ENCODE peak calls at places on chromosomes 1 and 21, in ten cellular contexts. One of them, this sample, is unnamed.

GRCh38 chr1:94971491-94971924 is 44.6 kb upstream of the CNN3 start:
- DNase-seq in activated CD8-positive, alpha-beta memory T cell treated with anti-CD3 and anti-CD28 coated beads, Interleukin-2, amount 50 U/mL, for 48 hours: no peak
- DNase-seq in activated T-helper 2 cell treated with anti-CD3 and anti-CD28 coated beads, Interferon-gamma antibody, Interleukin-2, Interleukin-4, amounts not matched to agents 10 μg/mL and 5 μg/mL and 100 μg/mL, durations not matched to agents 14 hours and 24 hours and 36 hours: no peak
- DNase-seq in stimulated activated CD4-positive, alpha-beta T cell treated with anti-CD3 and anti-CD28 coated beads, Interleukin-1b, Interleukin-23, amount 100 ng/mL, for 24 hours: no peak
- DNase-seq in fibroblast of lung: peak; percentile 77
- DNase-seq in adrenal gland: no peak
- DNase-seq in iris pigment epithelial cell: peak; percentile 88
- DNase-seq in endothelial cell: no peak
- DNase-seq in M059J: peak; percentile 90
- DNase-seq in HS-5: peak; percentile 80
- DNase-seq in this sample: no peak

GRCh38 chr1:25695991-25696330 is 79.4 kb downstream of the MAN1C1 start:
- DNase-seq in endothelial cell: no peak
- DNase-seq in activated CD8-positive, alpha-beta memory T cell treated with anti-CD3 and anti-CD28 coated beads, Interleukin-2, amount 50 U/mL, for 48 hours: no peak
- DNase-seq in M059J: peak; percentile 96
- DNase-seq in stimulated activated CD4-positive, alpha-beta T cell treated with anti-CD3 and anti-CD28 coated beads, Interleukin-1b, Interleukin-23, amount 100 ng/mL, for 24 hours: no peak
- DNase-seq in adrenal gland: peak; percentile 82
- DNase-seq in activated T-helper 2 cell treated with anti-CD3 and anti-CD28 coated beads, Interferon-gamma antibody, Interleukin-2, Interleukin-4, amounts not matched to agents 10 μg/mL and 5 μg/mL and 100 μg/mL, durations not matched to agents 14 hours and 24 hours and 36 hours: no peak
- DNase-seq in fibroblast of lung: peak; percentile 99
- DNase-seq in HS-5: peak; percentile 84
- DNase-seq in iris pigment epithelial cell: peak; percentile 96
- DNase-seq in this sample: no peak

GRCh38 chr1:61486783-61487505 is 238.0 kb downstream of the TM2D1 start:
- DNase-seq in fibroblast of lung: no peak
- DNase-seq in HS-5: no peak
- DNase-seq in iris pigment epithelial cell: no peak
- DNase-seq in activated CD8-positive, alpha-beta memory T cell treated with anti-CD3 and anti-CD28 coated beads, Interleukin-2, amount 50 U/mL, for 48 hours: no peak
- DNase-seq in stimulated activated CD4-positive, alpha-beta T cell treated with anti-CD3 and anti-CD28 coated beads, Interleukin-1b, Interleukin-23, amount 100 ng/mL, for 24 hours: no peak
- DNase-seq in M059J: peak; percentile 81
- DNase-seq in endothelial cell: no peak
- DNase-seq in activated T-helper 2 cell treated with anti-CD3 and anti-CD28 coated beads, Interferon-gamma antibody, Interleukin-2, Interleukin-4, amounts not matched to agents 10 μg/mL and 5 μg/mL and 100 μg/mL, durations not matched to agents 14 hours and 24 hours and 36 hours: no peak
- DNase-seq in adrenal gland: no peak
- DNase-seq in this sample: no peak

GRCh38 chr1:185400057-185400456 is 83.0 kb upstream of the IVNS1ABP start:
- DNase-seq in activated CD8-positive, alpha-beta memory T cell treated with anti-CD3 and anti-CD28 coated beads, Interleukin-2, amount 50 U/mL, for 48 hours: no peak
- DNase-seq in adrenal gland: no peak
- DNase-seq in M059J: peak; percentile 83
- DNase-seq in stimulated activated CD4-positive, alpha-beta T cell treated with anti-CD3 and anti-CD28 coated beads, Interleukin-1b, Interleukin-23, amount 100 ng/mL, for 24 hours: no peak
- DNase-seq in endothelial cell: no peak
- DNase-seq in activated T-helper 2 cell treated with anti-CD3 and anti-CD28 coated beads, Interferon-gamma antibody, Interleukin-2, Interleukin-4, amounts not matched to agents 10 μg/mL and 5 μg/mL and 100 μg/mL, durations not matched to agents 14 hours and 24 hours and 36 hours: no peak
- DNase-seq in iris pigment epithelial cell: peak; percentile 82
- DNase-seq in HS-5: peak; percentile 45
- DNase-seq in fibroblast of lung: peak; percentile 87
- DNase-seq in this sample: no peak

GRCh38 chr1:19676438-19676922 is 11.8 kb downstream of the HTR6 start:
- DNase-seq in activated CD8-positive, alpha-beta memory T cell treated with anti-CD3 and anti-CD28 coated beads, Interleukin-2, amount 50 U/mL, for 48 hours: no peak
- DNase-seq in M059J: peak; percentile 69
- DNase-seq in HS-5: no peak
- DNase-seq in activated T-helper 2 cell treated with anti-CD3 and anti-CD28 coated beads, Interferon-gamma antibody, Interleukin-2, Interleukin-4, amounts not matched to agents 10 μg/mL and 5 μg/mL and 100 μg/mL, durations not matched to agents 14 hours and 24 hours and 36 hours: no peak
- DNase-seq in adrenal gland: peak; percentile 52
- DNase-seq in fibroblast of lung: peak; percentile 64
- DNase-seq in endothelial cell: peak; percentile 64
- DNase-seq in stimulated activated CD4-positive, alpha-beta T cell treated with anti-CD3 and anti-CD28 coated beads, Interleukin-1b, Interleukin-23, amount 100 ng/mL, for 24 hours: no peak
- DNase-seq in iris pigment epithelial cell: peak; percentile 54
- DNase-seq in this sample: peak; percentile 49

GRCh38 chr21:36456714-36457399 is 23.1 kb downstream of the CLDN14 start:
- DNase-seq in stimulated activated CD4-positive, alpha-beta T cell treated with anti-CD3 and anti-CD28 coated beads, Interleukin-1b, Interleukin-23, amount 100 ng/mL, for 24 hours: no peak
- DNase-seq in activated CD8-positive, alpha-beta memory T cell treated with anti-CD3 and anti-CD28 coated beads, Interleukin-2, amount 50 U/mL, for 48 hours: no peak
- DNase-seq in adrenal gland: no peak
- DNase-seq in M059J: no peak
- DNase-seq in fibroblast of lung: peak; percentile 20
- DNase-seq in endothelial cell: peak; percentile 43
- DNase-seq in HS-5: no peak
- DNase-seq in iris pigment epithelial cell: peak; percentile 50
- DNase-seq in activated T-helper 2 cell treated with anti-CD3 and anti-CD28 coated beads, Interferon-gamma antibody, Interleukin-2, Interleukin-4, amounts not matched to agents 10 μg/mL and 5 μg/mL and 100 μg/mL, durations not matched to agents 14 hours and 24 hours and 36 hours: no peak
- DNase-seq in this sample: no peak

GRCh38 chr21:44940116-44940631 is 345 bp downstream of the SLX9 start:
- DNase-seq in adrenal gland: peak; percentile 20
- DNase-seq in fibroblast of lung: no peak
- DNase-seq in endothelial cell: no peak
- DNase-seq in iris pigment epithelial cell: no peak
- DNase-seq in activated T-helper 2 cell treated with anti-CD3 and anti-CD28 coated beads, Interferon-gamma antibody, Interleukin-2, Interleukin-4, amounts not matched to agents 10 μg/mL and 5 μg/mL and 100 μg/mL, durations not matched to agents 14 hours and 24 hours and 36 hours: no peak
- DNase-seq in activated CD8-positive, alpha-beta memory T cell treated with anti-CD3 and anti-CD28 coated beads, Interleukin-2, amount 50 U/mL, for 48 hours: peak; percentile 67
- DNase-seq in stimulated activated CD4-positive, alpha-beta T cell treated with anti-CD3 and anti-CD28 coated beads, Interleukin-1b, Interleukin-23, amount 100 ng/mL, for 24 hours: no peak
- DNase-seq in HS-5: no peak
- DNase-seq in M059J: peak; percentile 26
- DNase-seq in this sample: no peak

GRCh38 chr1:247442164-247442563 is 15.7 kb downstream of the OR2B11 start:
- DNase-seq in activated CD8-positive, alpha-beta memory T cell treated with anti-CD3 and anti-CD28 coated beads, Interleukin-2, amount 50 U/mL, for 48 hours: no peak
- DNase-seq in activated T-helper 2 cell treated with anti-CD3 and anti-CD28 coated beads, Interferon-gamma antibody, Interleukin-2, Interleukin-4, amounts not matched to agents 10 μg/mL and 5 μg/mL and 100 μg/mL, durations not matched to agents 14 hours and 24 hours and 36 hours: no peak
- DNase-seq in endothelial cell: no peak
- DNase-seq in adrenal gland: no peak
- DNase-seq in stimulated activated CD4-positive, alpha-beta T cell treated with anti-CD3 and anti-CD28 coated beads, Interleukin-1b, Interleukin-23, amount 100 ng/mL, for 24 hours: no peak
- DNase-seq in fibroblast of lung: no peak
- DNase-seq in M059J: no peak
- DNase-seq in HS-5: no peak
- DNase-seq in iris pigment epithelial cell: no peak
- DNase-seq in this sample: no peak

GRCh38 chr21:33403128-33403785 is at the start of gene IFNGR2:
- DNase-seq in endothelial cell: peak; percentile 36
- DNase-seq in M059J: no peak
- DNase-seq in stimulated activated CD4-positive, alpha-beta T cell treated with anti-CD3 and anti-CD28 coated beads, Interleukin-1b, Interleukin-23, amount 100 ng/mL, for 24 hours: peak; percentile 20
- DNase-seq in iris pigment epithelial cell: peak; percentile 40
- DNase-seq in HS-5: no peak
- DNase-seq in adrenal gland: no peak
- DNase-seq in fibroblast of lung: no peak
- DNase-seq in activated T-helper 2 cell treated with anti-CD3 and anti-CD28 coated beads, Interferon-gamma antibody, Interleukin-2, Interleukin-4, amounts not matched to agents 10 μg/mL and 5 μg/mL and 100 μg/mL, durations not matched to agents 14 hours and 24 hours and 36 hours: no peak
- DNase-seq in activated CD8-positive, alpha-beta memory T cell treated with anti-CD3 and anti-CD28 coated beads, Interleukin-2, amount 50 U/mL, for 48 hours: peak; percentile 65
- DNase-seq in this sample: peak; percentile 32

GRCh38 chr1:243715285-243715684 is 134.8 kb downstream of the AKT3 start:
- DNase-seq in HS-5: no peak
- DNase-seq in iris pigment epithelial cell: peak; percentile 66
- DNase-seq in endothelial cell: no peak
- DNase-seq in M059J: no peak
- DNase-seq in fibroblast of lung: no peak
- DNase-seq in adrenal gland: no peak
- DNase-seq in activated CD8-positive, alpha-beta memory T cell treated with anti-CD3 and anti-CD28 coated beads, Interleukin-2, amount 50 U/mL, for 48 hours: no peak
- DNase-seq in stimulated activated CD4-positive, alpha-beta T cell treated with anti-CD3 and anti-CD28 coated beads, Interleukin-1b, Interleukin-23, amount 100 ng/mL, for 24 hours: no peak
- DNase-seq in activated T-helper 2 cell treated with anti-CD3 and anti-CD28 coated beads, Interferon-gamma antibody, Interleukin-2, Interleukin-4, amounts not matched to agents 10 μg/mL and 5 μg/mL and 100 μg/mL, durations not matched to agents 14 hours and 24 hours and 36 hours: no peak
- DNase-seq in this sample: no peak

GRCh38 chr1:181079382-181079781 is 9.1 kb upstream of the IER5 start:
- DNase-seq in stimulated activated CD4-positive, alpha-beta T cell treated with anti-CD3 and anti-CD28 coated beads, Interleukin-1b, Interleukin-23, amount 100 ng/mL, for 24 hours: no peak
- DNase-seq in iris pigment epithelial cell: no peak
- DNase-seq in activated T-helper 2 cell treated with anti-CD3 and anti-CD28 coated beads, Interferon-gamma antibody, Interleukin-2, Interleukin-4, amounts not matched to agents 10 μg/mL and 5 μg/mL and 100 μg/mL, durations not matched to agents 14 hours and 24 hours and 36 hours: no peak
- DNase-seq in HS-5: no peak
- DNase-seq in activated CD8-positive, alpha-beta memory T cell treated with anti-CD3 and anti-CD28 coated beads, Interleukin-2, amount 50 U/mL, for 48 hours: no peak
- DNase-seq in M059J: peak; percentile 52
- DNase-seq in adrenal gland: no peak
- DNase-seq in endothelial cell: no peak
- DNase-seq in fibroblast of lung: no peak
- DNase-seq in this sample: no peak

GRCh38 chr1:178344513-178345077 is 152.2 kb downstream of the CLEC20A start:
- DNase-seq in adrenal gland: no peak
- DNase-seq in activated T-helper 2 cell treated with anti-CD3 and anti-CD28 coated beads, Interferon-gamma antibody, Interleukin-2, Interleukin-4, amounts not matched to agents 10 μg/mL and 5 μg/mL and 100 μg/mL, durations not matched to agents 14 hours and 24 hours and 36 hours: no peak
- DNase-seq in fibroblast of lung: peak; percentile 93
- DNase-seq in stimulated activated CD4-positive, alpha-beta T cell treated with anti-CD3 and anti-CD28 coated beads, Interleukin-1b, Interleukin-23, amount 100 ng/mL, for 24 hours: no peak
- DNase-seq in endothelial cell: no peak
- DNase-seq in HS-5: peak; percentile 91
- DNase-seq in activated CD8-positive, alpha-beta memory T cell treated with anti-CD3 and anti-CD28 coated beads, Interleukin-2, amount 50 U/mL, for 48 hours: no peak
- DNase-seq in M059J: peak; percentile 87
- DNase-seq in iris pigment epithelial cell: peak; percentile 93
- DNase-seq in this sample: no peak

GRCh38 chr1:156663178-156663577 is 14.0 kb downstream of the NES start:
- DNase-seq in stimulated activated CD4-positive, alpha-beta T cell treated with anti-CD3 and anti-CD28 coated beads, Interleukin-1b, Interleukin-23, amount 100 ng/mL, for 24 hours: no peak
- DNase-seq in endothelial cell: no peak
- DNase-seq in M059J: peak; percentile 45
- DNase-seq in HS-5: no peak
- DNase-seq in activated T-helper 2 cell treated with anti-CD3 and anti-CD28 coated beads, Interferon-gamma antibody, Interleukin-2, Interleukin-4, amounts not matched to agents 10 μg/mL and 5 μg/mL and 100 μg/mL, durations not matched to agents 14 hours and 24 hours and 36 hours: no peak
- DNase-seq in iris pigment epithelial cell: peak; percentile 36
- DNase-seq in activated CD8-positive, alpha-beta memory T cell treated with anti-CD3 and anti-CD28 coated beads, Interleukin-2, amount 50 U/mL, for 48 hours: no peak
- DNase-seq in adrenal gland: no peak
- DNase-seq in fibroblast of lung: peak; percentile 76
- DNase-seq in this sample: no peak

GRCh38 chr1:109240158-109241152 is 8.9 kb upstream of the CELSR2 start:
- DNase-seq in stimulated activated CD4-positive, alpha-beta T cell treated with anti-CD3 and anti-CD28 coated beads, Interleukin-1b, Interleukin-23, amount 100 ng/mL, for 24 hours: no peak
- DNase-seq in activated T-helper 2 cell treated with anti-CD3 and anti-CD28 coated beads, Interferon-gamma antibody, Interleukin-2, Interleukin-4, amounts not matched to agents 10 μg/mL and 5 μg/mL and 100 μg/mL, durations not matched to agents 14 hours and 24 hours and 36 hours: no peak
- DNase-seq in activated CD8-positive, alpha-beta memory T cell treated with anti-CD3 and anti-CD28 coated beads, Interleukin-2, amount 50 U/mL, for 48 hours: no peak
- DNase-seq in adrenal gland: peak; percentile 66
- DNase-seq in iris pigment epithelial cell: peak; percentile 76
- DNase-seq in fibroblast of lung: peak; percentile 70
- DNase-seq in M059J: peak; percentile 80
- DNase-seq in endothelial cell: no peak
- DNase-seq in HS-5: no peak
- DNase-seq in this sample: no peak

GRCh38 chr21:35649186-35649585 is 411.1 kb downstream of the SETD4 start:
- DNase-seq in M059J: peak; percentile 83
- DNase-seq in activated T-helper 2 cell treated with anti-CD3 and anti-CD28 coated beads, Interferon-gamma antibody, Interleukin-2, Interleukin-4, amounts not matched to agents 10 μg/mL and 5 μg/mL and 100 μg/mL, durations not matched to agents 14 hours and 24 hours and 36 hours: no peak
- DNase-seq in HS-5: no peak
- DNase-seq in iris pigment epithelial cell: peak; percentile 36
- DNase-seq in activated CD8-positive, alpha-beta memory T cell treated with anti-CD3 and anti-CD28 coated beads, Interleukin-2, amount 50 U/mL, for 48 hours: no peak
- DNase-seq in endothelial cell: no peak
- DNase-seq in fibroblast of lung: peak; percentile 57
- DNase-seq in adrenal gland: no peak
- DNase-seq in stimulated activated CD4-positive, alpha-beta T cell treated with anti-CD3 and anti-CD28 coated beads, Interleukin-1b, Interleukin-23, amount 100 ng/mL, for 24 hours: no peak
- DNase-seq in this sample: no peak

GRCh38 chr1:8472668-8473067 is 154.8 kb downstream of the SLC45A1 start:
- DNase-seq in fibroblast of lung: no peak
- DNase-seq in endothelial cell: no peak
- DNase-seq in M059J: no peak
- DNase-seq in activated T-helper 2 cell treated with anti-CD3 and anti-CD28 coated beads, Interferon-gamma antibody, Interleukin-2, Interleukin-4, amounts not matched to agents 10 μg/mL and 5 μg/mL and 100 μg/mL, durations not matched to agents 14 hours and 24 hours and 36 hours: peak; percentile 32
- DNase-seq in stimulated activated CD4-positive, alpha-beta T cell treated with anti-CD3 and anti-CD28 coated beads, Interleukin-1b, Interleukin-23, amount 100 ng/mL, for 24 hours: no peak
- DNase-seq in adrenal gland: no peak
- DNase-seq in iris pigment epithelial cell: no peak
- DNase-seq in activated CD8-positive, alpha-beta memory T cell treated with anti-CD3 and anti-CD28 coated beads, Interleukin-2, amount 50 U/mL, for 48 hours: no peak
- DNase-seq in HS-5: no peak
- DNase-seq in this sample: peak; percentile 84

GRCh38 chr1:10932088-10932487 is 80.4 kb upstream of the TARDBP start:
- DNase-seq in activated T-helper 2 cell treated with anti-CD3 and anti-CD28 coated beads, Interferon-gamma antibody, Interleukin-2, Interleukin-4, amounts not matched to agents 10 μg/mL and 5 μg/mL and 100 μg/mL, durations not matched to agents 14 hours and 24 hours and 36 hours: peak; percentile 31
- DNase-seq in adrenal gland: no peak
- DNase-seq in M059J: no peak
- DNase-seq in stimulated activated CD4-positive, alpha-beta T cell treated with anti-CD3 and anti-CD28 coated beads, Interleukin-1b, Interleukin-23, amount 100 ng/mL, for 24 hours: no peak
- DNase-seq in endothelial cell: no peak
- DNase-seq in activated CD8-positive, alpha-beta memory T cell treated with anti-CD3 and anti-CD28 coated beads, Interleukin-2, amount 50 U/mL, for 48 hours: no peak
- DNase-seq in iris pigment epithelial cell: no peak
- DNase-seq in fibroblast of lung: no peak
- DNase-seq in HS-5: no peak
- DNase-seq in this sample: peak; percentile 81

GRCh38 chr1:56910441-56910985 is 55.3 kb downstream of the C8B start:
- DNase-seq in M059J: peak; percentile 38
- DNase-seq in stimulated activated CD4-positive, alpha-beta T cell treated with anti-CD3 and anti-CD28 coated beads, Interleukin-1b, Interleukin-23, amount 100 ng/mL, for 24 hours: no peak
- DNase-seq in activated T-helper 2 cell treated with anti-CD3 and anti-CD28 coated beads, Interferon-gamma antibody, Interleukin-2, Interleukin-4, amounts not matched to agents 10 μg/mL and 5 μg/mL and 100 μg/mL, durations not matched to agents 14 hours and 24 hours and 36 hours: no peak
- DNase-seq in endothelial cell: no peak
- DNase-seq in HS-5: no peak
- DNase-seq in iris pigment epithelial cell: no peak
- DNase-seq in adrenal gland: no peak
- DNase-seq in activated CD8-positive, alpha-beta memory T cell treated with anti-CD3 and anti-CD28 coated beads, Interleukin-2, amount 50 U/mL, for 48 hours: no peak
- DNase-seq in fibroblast of lung: no peak
- DNase-seq in this sample: no peak

GRCh38 chr21:15034126-15034848 is 30.5 kb downstream of the NRIP1 start:
- DNase-seq in activated T-helper 2 cell treated with anti-CD3 and anti-CD28 coated beads, Interferon-gamma antibody, Interleukin-2, Interleukin-4, amounts not matched to agents 10 μg/mL and 5 μg/mL and 100 μg/mL, durations not matched to agents 14 hours and 24 hours and 36 hours: no peak
- DNase-seq in stimulated activated CD4-positive, alpha-beta T cell treated with anti-CD3 and anti-CD28 coated beads, Interleukin-1b, Interleukin-23, amount 100 ng/mL, for 24 hours: no peak
- DNase-seq in fibroblast of lung: peak; percentile 72
- DNase-seq in M059J: peak; percentile 46
- DNase-seq in endothelial cell: no peak
- DNase-seq in HS-5: peak; percentile 41
- DNase-seq in adrenal gland: no peak
- DNase-seq in activated CD8-positive, alpha-beta memory T cell treated with anti-CD3 and anti-CD28 coated beads, Interleukin-2, amount 50 U/mL, for 48 hours: no peak
- DNase-seq in iris pigment epithelial cell: peak; percentile 61
- DNase-seq in this sample: no peak

GRCh38 chr1:41890841-41891311 is 27.8 kb downstream of the HIVEP3 start:
- DNase-seq in iris pigment epithelial cell: no peak
- DNase-seq in M059J: peak; percentile 81
- DNase-seq in HS-5: no peak
- DNase-seq in activated T-helper 2 cell treated with anti-CD3 and anti-CD28 coated beads, Interferon-gamma antibody, Interleukin-2, Interleukin-4, amounts not matched to agents 10 μg/mL and 5 μg/mL and 100 μg/mL, durations not matched to agents 14 hours and 24 hours and 36 hours: no peak
- DNase-seq in adrenal gland: peak; percentile 84
- DNase-seq in endothelial cell: no peak
- DNase-seq in fibroblast of lung: peak; percentile 71
- DNase-seq in activated CD8-positive, alpha-beta memory T cell treated with anti-CD3 and anti-CD28 coated beads, Interleukin-2, amount 50 U/mL, for 48 hours: no peak
- DNase-seq in stimulated activated CD4-positive, alpha-beta T cell treated with anti-CD3 and anti-CD28 coated beads, Interleukin-1b, Interleukin-23, amount 100 ng/mL, for 24 hours: no peak
- DNase-seq in this sample: no peak

GRCh38 chr1:248757784-248758195 is 2.2 kb upstream of the LYPD8 start:
- DNase-seq in HS-5: no peak
- DNase-seq in iris pigment epithelial cell: no peak
- DNase-seq in adrenal gland: no peak
- DNase-seq in endothelial cell: no peak
- DNase-seq in stimulated activated CD4-positive, alpha-beta T cell treated with anti-CD3 and anti-CD28 coated beads, Interleukin-1b, Interleukin-23, amount 100 ng/mL, for 24 hours: no peak
- DNase-seq in activated CD8-positive, alpha-beta memory T cell treated with anti-CD3 and anti-CD28 coated beads, Interleukin-2, amount 50 U/mL, for 48 hours: no peak
- DNase-seq in activated T-helper 2 cell treated with anti-CD3 and anti-CD28 coated beads, Interferon-gamma antibody, Interleukin-2, Interleukin-4, amounts not matched to agents 10 μg/mL and 5 μg/mL and 100 μg/mL, durations not matched to agents 14 hours and 24 hours and 36 hours: no peak
- DNase-seq in fibroblast of lung: no peak
- DNase-seq in M059J: peak; percentile 37
- DNase-seq in this sample: no peak

GRCh38 chr1:47941609-47942237 is 55.5 kb downstream of the TRABD2B start:
- DNase-seq in stimulated activated CD4-positive, alpha-beta T cell treated with anti-CD3 and anti-CD28 coated beads, Interleukin-1b, Interleukin-23, amount 100 ng/mL, for 24 hours: no peak
- DNase-seq in M059J: no peak
- DNase-seq in HS-5: no peak
- DNase-seq in iris pigment epithelial cell: peak; percentile 11
- DNase-seq in endothelial cell: no peak
- DNase-seq in adrenal gland: no peak
- DNase-seq in fibroblast of lung: no peak
- DNase-seq in activated T-helper 2 cell treated with anti-CD3 and anti-CD28 coated beads, Interferon-gamma antibody, Interleukin-2, Interleukin-4, amounts not matched to agents 10 μg/mL and 5 μg/mL and 100 μg/mL, durations not matched to agents 14 hours and 24 hours and 36 hours: no peak
- DNase-seq in activated CD8-positive, alpha-beta memory T cell treated with anti-CD3 and anti-CD28 coated beads, Interleukin-2, amount 50 U/mL, for 48 hours: no peak
- DNase-seq in this sample: no peak

GRCh38 chr1:64948905-64949833 is 17.2 kb downstream of the JAK1 start:
- DNase-seq in activated T-helper 2 cell treated with anti-CD3 and anti-CD28 coated beads, Interferon-gamma antibody, Interleukin-2, Interleukin-4, amounts not matched to agents 10 μg/mL and 5 μg/mL and 100 μg/mL, durations not matched to agents 14 hours and 24 hours and 36 hours: no peak
- DNase-seq in fibroblast of lung: no peak
- DNase-seq in activated CD8-positive, alpha-beta memory T cell treated with anti-CD3 and anti-CD28 coated beads, Interleukin-2, amount 50 U/mL, for 48 hours: no peak
- DNase-seq in iris pigment epithelial cell: peak; percentile 23
- DNase-seq in adrenal gland: no peak
- DNase-seq in stimulated activated CD4-positive, alpha-beta T cell treated with anti-CD3 and anti-CD28 coated beads, Interleukin-1b, Interleukin-23, amount 100 ng/mL, for 24 hours: no peak
- DNase-seq in M059J: peak; percentile 22
- DNase-seq in endothelial cell: no peak
- DNase-seq in HS-5: no peak
- DNase-seq in this sample: peak; percentile 81

GRCh38 chr1:21200767-21201166 is 24.1 kb upstream of the EIF4G3 start:
- DNase-seq in endothelial cell: no peak
- DNase-seq in stimulated activated CD4-positive, alpha-beta T cell treated with anti-CD3 and anti-CD28 coated beads, Interleukin-1b, Interleukin-23, amount 100 ng/mL, for 24 hours: no peak
- DNase-seq in adrenal gland: no peak
- DNase-seq in fibroblast of lung: peak; percentile 69
- DNase-seq in activated T-helper 2 cell treated with anti-CD3 and anti-CD28 coated beads, Interferon-gamma antibody, Interleukin-2, Interleukin-4, amounts not matched to agents 10 μg/mL and 5 μg/mL and 100 μg/mL, durations not matched to agents 14 hours and 24 hours and 36 hours: no peak
- DNase-seq in activated CD8-positive, alpha-beta memory T cell treated with anti-CD3 and anti-CD28 coated beads, Interleukin-2, amount 50 U/mL, for 48 hours: no peak
- DNase-seq in M059J: peak; percentile 55
- DNase-seq in iris pigment epithelial cell: peak; percentile 63
- DNase-seq in HS-5: no peak
- DNase-seq in this sample: no peak

GRCh38 chr1:90340604-90341003 is 345.7 kb downstream of the ZNF326 start:
- DNase-seq in iris pigment epithelial cell: no peak
- DNase-seq in activated CD8-positive, alpha-beta memory T cell treated with anti-CD3 and anti-CD28 coated beads, Interleukin-2, amount 50 U/mL, for 48 hours: no peak
- DNase-seq in adrenal gland: no peak
- DNase-seq in endothelial cell: no peak
- DNase-seq in activated T-helper 2 cell treated with anti-CD3 and anti-CD28 coated beads, Interferon-gamma antibody, Interleukin-2, Interleukin-4, amounts not matched to agents 10 μg/mL and 5 μg/mL and 100 μg/mL, durations not matched to agents 14 hours and 24 hours and 36 hours: no peak
- DNase-seq in fibroblast of lung: no peak
- DNase-seq in stimulated activated CD4-positive, alpha-beta T cell treated with anti-CD3 and anti-CD28 coated beads, Interleukin-1b, Interleukin-23, amount 100 ng/mL, for 24 hours: no peak
- DNase-seq in M059J: no peak
- DNase-seq in HS-5: no peak
- DNase-seq in this sample: peak; percentile 3

GRCh38 chr1:207072241-207072640 is 16.4 kb upstream of the C4BPB start:
- DNase-seq in activated CD8-positive, alpha-beta memory T cell treated with anti-CD3 and anti-CD28 coated beads, Interleukin-2, amount 50 U/mL, for 48 hours: no peak
- DNase-seq in HS-5: no peak
- DNase-seq in fibroblast of lung: no peak
- DNase-seq in M059J: no peak
- DNase-seq in stimulated activated CD4-positive, alpha-beta T cell treated with anti-CD3 and anti-CD28 coated beads, Interleukin-1b, Interleukin-23, amount 100 ng/mL, for 24 hours: no peak
- DNase-seq in iris pigment epithelial cell: no peak
- DNase-seq in activated T-helper 2 cell treated with anti-CD3 and anti-CD28 coated beads, Interferon-gamma antibody, Interleukin-2, Interleukin-4, amounts not matched to agents 10 μg/mL and 5 μg/mL and 100 μg/mL, durations not matched to agents 14 hours and 24 hours and 36 hours: no peak
- DNase-seq in adrenal gland: no peak
- DNase-seq in endothelial cell: no peak
- DNase-seq in this sample: no peak

GRCh38 chr1:200874694-200875093 is 1.9 kb downstream of the GPR25 start:
- DNase-seq in activated CD8-positive, alpha-beta memory T cell treated with anti-CD3 and anti-CD28 coated beads, Interleukin-2, amount 50 U/mL, for 48 hours: no peak
- DNase-seq in iris pigment epithelial cell: no peak
- DNase-seq in adrenal gland: no peak
- DNase-seq in M059J: no peak
- DNase-seq in activated T-helper 2 cell treated with anti-CD3 and anti-CD28 coated beads, Interferon-gamma antibody, Interleukin-2, Interleukin-4, amounts not matched to agents 10 μg/mL and 5 μg/mL and 100 μg/mL, durations not matched to agents 14 hours and 24 hours and 36 hours: no peak
- DNase-seq in endothelial cell: no peak
- DNase-seq in HS-5: no peak
- DNase-seq in stimulated activated CD4-positive, alpha-beta T cell treated with anti-CD3 and anti-CD28 coated beads, Interleukin-1b, Interleukin-23, amount 100 ng/mL, for 24 hours: no peak
- DNase-seq in fibroblast of lung: no peak
- DNase-seq in this sample: no peak

GRCh38 chr1:213519098-213519497 is 468.1 kb downstream of the RPS6KC1 start:
- DNase-seq in activated CD8-positive, alpha-beta memory T cell treated with anti-CD3 and anti-CD28 coated beads, Interleukin-2, amount 50 U/mL, for 48 hours: no peak
- DNase-seq in stimulated activated CD4-positive, alpha-beta T cell treated with anti-CD3 and anti-CD28 coated beads, Interleukin-1b, Interleukin-23, amount 100 ng/mL, for 24 hours: no peak
- DNase-seq in adrenal gland: no peak
- DNase-seq in fibroblast of lung: no peak
- DNase-seq in HS-5: no peak
- DNase-seq in iris pigment epithelial cell: no peak
- DNase-seq in activated T-helper 2 cell treated with anti-CD3 and anti-CD28 coated beads, Interferon-gamma antibody, Interleukin-2, Interleukin-4, amounts not matched to agents 10 μg/mL and 5 μg/mL and 100 μg/mL, durations not matched to agents 14 hours and 24 hours and 36 hours: no peak
- DNase-seq in endothelial cell: no peak
- DNase-seq in M059J: no peak
- DNase-seq in this sample: no peak